ENCODE peak calls at places on chromosomes 2 and 18, in six cellular contexts. T is HuH-7; Y is effector CD4-positive, alpha-beta T cell; N is MCF 10A; X is AG08396; G is stimulated activated CD4-positive, alpha-beta T cell treated with anti-CD3 and anti-CD28 coated beads, Interleukin-12 subunit alpha, Interleukin-12 subunit beta, amount 100 ng/mL, for 48 hours. Q is an unnamed sample.

GRCh38 chr2:234879671-234880455 is 72.0 kb upstream of the SH3BP4 start:
- DNase-seq in T (no peak), Y (no peak), N (peak; percentile 11), X (no peak), G (no peak), Q (no peak)

GRCh38 chr2:203803046-203803429 is 64.5 kb upstream of the CTLA4 start:
- DNase-seq in T (no peak), Y (no peak), N (no peak), X (no peak), G (no peak), Q (no peak)

GRCh38 chr18:76903386-76903785 is 81.0 kb downstream of the ZNF236 start:
- DNase-seq in T (no peak), Y (no peak), N (no peak), X (no peak), G (no peak), Q (no peak)

GRCh38 chr2:30447149-30448045 is at the start of gene LCLAT1:
- DNase-seq in T (peak; percentile 79), Y (peak; percentile 85), N (peak; percentile 78), X (peak; percentile 88), G (peak; percentile 82), Q (peak; percentile 83)

GRCh38 chr2:144501118-144501517 is 18.8 kb downstream of the ZEB2 start:
- DNase-seq in T (no peak), Y (no peak), N (no peak), X (no peak), G (no peak), Q (no peak)

GRCh38 chr2:60675309-60675708 is 80.8 kb upstream of the PAPOLG start:
- DNase-seq in T (no peak), Y (no peak), N (no peak), X (no peak), G (no peak), Q (no peak)

GRCh38 chr2:150020937-150021673 is 433.5 kb upstream of the MMADHC start:
- DNase-seq in T (no peak), Y (no peak), N (no peak), X (no peak), G (no peak), Q (no peak)

GRCh38 chr2:240369725-240370585 is 65.5 kb upstream of the GPC1 start:
- DNase-seq in T (no peak), Y (no peak), N (peak; percentile 84), X (peak; percentile 98), G (no peak), Q (no peak)